ENCODE peak calls at places on chromosomes 3 and 15, in six cellular contexts. H is kidney tubule cell, B is HTR-8/SVneo, D is EH, K is posterior cingulate gyrus, Q is NCI-H510A. T is an unnamed sample.

GRCh38 chr15:25406846-25407245 is 32.0 kb downstream of the UBE3A start:
- DNase-seq in Q (no peak), B (no peak), H (no peak), K (no peak), D (no peak), T (no peak)

GRCh38 chr3:180420804-180421203 is 181.2 kb upstream of the TTC14 start:
- DNase-seq in Q (no peak), B (no peak), D (no peak), H (no peak), K (no peak), T (no peak)

GRCh38 chr3:74067296-74067695 is 442.6 kb upstream of the PDZRN3 start:
- DNase-seq in D (peak), K (no peak), B (no peak), Q (no peak), H (peak), T (no peak)

GRCh38 chr15:79310612-79310984 is 314 bp upstream of the TMED3 start:
- DNase-seq in B (no peak), H (no peak), D (no peak), K (no peak), Q (no peak), T (no peak)

GRCh38 chr15:57708047-57708446 is 1.5 kb downstream of the POLR2M start:
- DNase-seq in D (peak), K (no peak), Q (no peak), H (peak), B (no peak), T (no peak)

GRCh38 chr3:12716605-12717121 is 42.4 kb downstream of the TMEM40 start:
- DNase-seq in B (no peak), H (no peak), D (peak), Q (no peak), K (no peak), T (no peak)

GRCh38 chr3:132255041-132255745 is 62.0 kb upstream of the ACP3 start:
- DNase-seq in Q (no peak), B (no peak), K (no peak), H (peak), D (peak), T (no peak)

GRCh38 chr3:31361391-31362273 is 171.1 kb upstream of the STT3B start:
- DNase-seq in D (peak), B (peak), H (peak), Q (no peak), K (no peak), T (no peak)

GRCh38 chr3:127039719-127040118 is 56.8 kb downstream of the PLXNA1 start:
- DNase-seq in H (no peak), B (no peak), D (no peak), K (no peak), Q (no peak), T (no peak)

GRCh38 chr3:27324695-27325094 is 44.5 kb downstream of the NEK10 start:
- DNase-seq in K (no peak), H (no peak), Q (no peak), B (no peak), D (peak), T (no peak)

GRCh38 chr3:11534783-11535081 is 109.0 kb downstream of the VGLL4 start:
- DNase-seq in D (no peak), B (no peak), Q (no peak), H (no peak), K (no peak), T (no peak)

GRCh38 chr15:100308222-100309007 is 33.4 kb downstream of the ADAMTS17 start:
- DNase-seq in H (no peak), K (no peak), Q (no peak), D (no peak), B (no peak), T (no peak)

GRCh38 chr3:27905625-27906024 is 183.5 kb upstream of the EOMES start:
- DNase-seq in D (no peak), K (no peak), Q (no peak), H (no peak), B (no peak), T (peak)

GRCh38 chr3:49930241-49930690 is 655 bp upstream of the MON1A start:
- DNase-seq in Q (no peak), B (no peak), D (no peak), H (no peak), K (no peak), T (no peak)

GRCh38 chr3:20405731-20406130 is 219.7 kb upstream of the SGO1 start:
- DNase-seq in H (peak), B (no peak), Q (no peak), D (peak), K (no peak), T (no peak)

GRCh38 chr3:193796089-193796488 is 203.1 kb downstream of the OPA1 start:
- DNase-seq in Q (no peak), D (no peak), K (no peak), B (no peak), H (no peak), T (no peak)

GRCh38 chr3:73618461-73618860 is 6.3 kb downstream of the PDZRN3 start:
- DNase-seq in H (peak), D (peak), B (no peak), Q (no peak), K (no peak), T (no peak)

GRCh38 chr3:194876403-194877165 is 190.9 kb downstream of the FAM43A start:
- DNase-seq in K (no peak), Q (no peak), D (no peak), B (no peak), H (no peak), T (no peak)

GRCh38 chr3:153166206-153166605 is 4.2 kb downstream of the RAP2B start:
- DNase-seq in K (no peak), H (peak), Q (no peak), D (peak), B (no peak), T (no peak)

GRCh38 chr3:22399566-22399965 is 648.6 kb upstream of the ZNF385D start:
- DNase-seq in K (no peak), Q (no peak), D (no peak), H (no peak), B (no peak), T (no peak)

GRCh38 chr3:134359121-134360010 is 14.9 kb downstream of the AMOTL2 start:
- DNase-seq in H (no peak), Q (no peak), B (no peak), K (no peak), D (peak), T (no peak)

GRCh38 chr3:114649331-114649730 is 355.5 kb downstream of the TIGIT start:
- DNase-seq in Q (no peak), B (no peak), K (no peak), D (peak), H (peak), T (no peak)

GRCh38 chr3:45688194-45688881 is 858 bp upstream of the SACM1L start:
- DNase-seq in H (peak), K (peak), B (peak), D (peak), Q (no peak), T (no peak)

GRCh38 chr3:48563382-48563918 is at the start of gene UCN2:
- DNase-seq in Q (no peak), B (no peak), K (no peak), D (peak), H (no peak), T (no peak)

GRCh38 chr3:120497318-120497717 is 46.5 kb upstream of the FSTL1 start:
- DNase-seq in B (no peak), D (peak), Q (no peak), H (peak), K (no peak), T (no peak)

GRCh38 chr15:95459288-95459687 is 871.2 kb upstream of the NR2F2 start:
- DNase-seq in K (no peak), Q (no peak), H (peak), B (no peak), D (peak), T (no peak)

GRCh38 chr3:42639192-42639591 is 14.3 kb upstream of the ZBTB47 start:
- DNase-seq in K (no peak), D (no peak), H (no peak), B (no peak), Q (no peak), T (no peak)

T was measured in activated effector memory CD4-positive, alpha-beta T cell treated with Interleukin-2 at 50 U/mL for 16 hours.